ENCODE peak calls at places on chromosomes 6 and 20, in six cellular contexts. One of them, this sample, is unnamed.

GRCh38 chr20:37886851-37887297 is 16.1 kb upstream of the VSTM2L start:
- DNase-seq in mesenchymal stem cell: no peak
- DNase-seq in H9: no peak
- DNase-seq in IMR-90: no peak
- DNase-seq in neuronal stem cell: no peak
- DNase-seq in H1: no peak
- DNase-seq in this sample: no peak

GRCh38 chr6:129792049-129792448 is 69.1 kb downstream of the TMEM244 start:
- DNase-seq in H1: no peak
- DNase-seq in IMR-90: no peak
- DNase-seq in neuronal stem cell: no peak
- DNase-seq in mesenchymal stem cell: no peak
- DNase-seq in H9: no peak
- DNase-seq in this sample: no peak

GRCh38 chr6:163579111-163579879 is 164.8 kb downstream of the QKI start:
- DNase-seq in IMR-90: no peak
- DNase-seq in H9: no peak
- DNase-seq in mesenchymal stem cell: no peak
- DNase-seq in neuronal stem cell: no peak
- DNase-seq in H1: no peak
- DNase-seq in this sample: peak

GRCh38 chr6:96286503-96286902 is 235.1 kb upstream of the UFL1 start:
- DNase-seq in neuronal stem cell: no peak
- DNase-seq in IMR-90: no peak
- DNase-seq in mesenchymal stem cell: no peak
- DNase-seq in H9: no peak
- DNase-seq in H1: no peak
- DNase-seq in this sample: no peak

GRCh38 chr6:118678866-118679265 is 27.5 kb upstream of the CEP85L start:
- DNase-seq in IMR-90: peak
- DNase-seq in H9: no peak
- DNase-seq in H1: no peak
- DNase-seq in mesenchymal stem cell: no peak
- DNase-seq in neuronal stem cell: no peak
- DNase-seq in this sample: no peak

GRCh38 chr6:101114703-101115102 is 233.6 kb upstream of the ASCC3 start:
- DNase-seq in H9: no peak
- DNase-seq in IMR-90: peak
- DNase-seq in mesenchymal stem cell: peak
- DNase-seq in neuronal stem cell: peak
- DNase-seq in H1: no peak
- DNase-seq in this sample: peak

GRCh38 chr6:52590634-52590985 is 13.8 kb upstream of the TRAM2 start:
- DNase-seq in mesenchymal stem cell: peak
- DNase-seq in IMR-90: peak
- DNase-seq in H1: no peak
- DNase-seq in neuronal stem cell: no peak
- DNase-seq in H9: no peak
- DNase-seq in this sample: peak

GRCh38 chr6:167568407-167569024 is 243.6 kb downstream of the TTLL2 start:
- DNase-seq in H1: no peak
- DNase-seq in IMR-90: no peak
- DNase-seq in mesenchymal stem cell: no peak
- DNase-seq in H9: no peak
- DNase-seq in neuronal stem cell: no peak
- DNase-seq in this sample: no peak

GRCh38 chr6:83867527-83868161 is 8.2 kb downstream of the CYB5R4 start:
- DNase-seq in IMR-90: peak
- DNase-seq in H1: no peak
- DNase-seq in neuronal stem cell: peak
- DNase-seq in mesenchymal stem cell: peak
- DNase-seq in H9: no peak
- DNase-seq in this sample: peak

GRCh38 chr20:8133816-8134451 is 1.9 kb downstream of the PLCB1 start:
- DNase-seq in IMR-90: no peak
- DNase-seq in mesenchymal stem cell: no peak
- DNase-seq in H9: no peak
- DNase-seq in neuronal stem cell: no peak
- DNase-seq in H1: no peak
- DNase-seq in this sample: no peak

GRCh38 chr6:124947821-124948451 is 14.3 kb upstream of the RNF217 start:
- DNase-seq in IMR-90: peak
- DNase-seq in mesenchymal stem cell: no peak
- DNase-seq in H1: no peak
- DNase-seq in H9: no peak
- DNase-seq in neuronal stem cell: no peak
- DNase-seq in this sample: no peak

GRCh38 chr20:61933951-61934715 is 131.5 kb downstream of the TAF4 start:
- DNase-seq in neuronal stem cell: no peak
- DNase-seq in IMR-90: no peak
- DNase-seq in H9: no peak
- DNase-seq in mesenchymal stem cell: no peak
- DNase-seq in H1: peak
- DNase-seq in this sample: no peak

GRCh38 chr20:45290677-45291355 is 15.8 kb upstream of the RBPJL start:
- DNase-seq in mesenchymal stem cell: peak
- DNase-seq in H1: peak
- DNase-seq in H9: peak
- DNase-seq in neuronal stem cell: peak
- DNase-seq in IMR-90: peak
- DNase-seq in this sample: peak

GRCh38 chr6:88492824-88493223 is 326.7 kb upstream of the CNR1 start:
- DNase-seq in IMR-90: peak
- DNase-seq in H9: no peak
- DNase-seq in H1: no peak
- DNase-seq in neuronal stem cell: no peak
- DNase-seq in mesenchymal stem cell: peak
- DNase-seq in this sample: no peak

GRCh38 chr6:145963216-145964068 is 716 bp downstream of the SHPRH start:
- DNase-seq in neuronal stem cell: peak
- DNase-seq in H1: peak
- DNase-seq in H9: no peak
- DNase-seq in mesenchymal stem cell: peak
- DNase-seq in IMR-90: peak
- DNase-seq in this sample: peak

GRCh38 chr6:63739094-63739687 is 103.6 kb downstream of the PHF3 start:
- DNase-seq in IMR-90: no peak
- DNase-seq in mesenchymal stem cell: no peak
- DNase-seq in H9: no peak
- DNase-seq in neuronal stem cell: no peak
- DNase-seq in H1: no peak
- DNase-seq in this sample: no peak

GRCh38 chr6:135784493-135784892 is 67.0 kb upstream of the PDE7B start:
- DNase-seq in H1: no peak
- DNase-seq in mesenchymal stem cell: no peak
- DNase-seq in IMR-90: no peak
- DNase-seq in H9: no peak
- DNase-seq in neuronal stem cell: no peak
- DNase-seq in this sample: no peak

GRCh38 chr6:36590237-36590636 is 3.9 kb upstream of the SRSF3 start:
- DNase-seq in mesenchymal stem cell: peak
- DNase-seq in IMR-90: peak
- DNase-seq in neuronal stem cell: no peak
- DNase-seq in H9: no peak
- DNase-seq in H1: no peak
- DNase-seq in this sample: peak

GRCh38 chr6:142155895-142156757 is 9.1 kb downstream of the VTA1 start:
- DNase-seq in mesenchymal stem cell: peak
- DNase-seq in IMR-90: peak
- DNase-seq in H1: peak
- DNase-seq in neuronal stem cell: no peak
- DNase-seq in H9: peak
- DNase-seq in this sample: no peak

GRCh38 chr6:75528423-75528822 is 34.8 kb upstream of the FILIP1 start:
- DNase-seq in H1: no peak
- DNase-seq in IMR-90: peak
- DNase-seq in neuronal stem cell: no peak
- DNase-seq in H9: no peak
- DNase-seq in mesenchymal stem cell: peak
- DNase-seq in this sample: no peak

GRCh38 chr6:138227316-138227781 is 9.1 kb upstream of the PBOV1 start:
- DNase-seq in IMR-90: no peak
- DNase-seq in neuronal stem cell: no peak
- DNase-seq in H9: no peak
- DNase-seq in H1: no peak
- DNase-seq in mesenchymal stem cell: no peak
- DNase-seq in this sample: no peak

GRCh38 chr6:31541658-31542521 is at the start of gene DDX39B:
- DNase-seq in H9: peak
- DNase-seq in mesenchymal stem cell: peak
- DNase-seq in neuronal stem cell: peak
- DNase-seq in IMR-90: peak
- DNase-seq in H1: peak
- DNase-seq in this sample: peak

GRCh38 chr6:52994031-52994788 is 874 bp downstream of the GSTA4 start:
- DNase-seq in mesenchymal stem cell: peak
- DNase-seq in H1: no peak
- DNase-seq in neuronal stem cell: peak
- DNase-seq in IMR-90: peak
- DNase-seq in H9: no peak
- DNase-seq in this sample: peak

GRCh38 chr6:126039284-126039683 is 52.9 kb downstream of the TRMT11 start:
- DNase-seq in neuronal stem cell: no peak
- DNase-seq in mesenchymal stem cell: peak
- DNase-seq in H1: no peak
- DNase-seq in H9: no peak
- DNase-seq in IMR-90: peak
- DNase-seq in this sample: no peak

GRCh38 chr6:142321451-142321850 is 19.6 kb downstream of the ADGRG6 start:
- DNase-seq in neuronal stem cell: no peak
- DNase-seq in IMR-90: no peak
- DNase-seq in H9: no peak
- DNase-seq in H1: no peak
- DNase-seq in mesenchymal stem cell: no peak
- DNase-seq in this sample: no peak

DNA sequence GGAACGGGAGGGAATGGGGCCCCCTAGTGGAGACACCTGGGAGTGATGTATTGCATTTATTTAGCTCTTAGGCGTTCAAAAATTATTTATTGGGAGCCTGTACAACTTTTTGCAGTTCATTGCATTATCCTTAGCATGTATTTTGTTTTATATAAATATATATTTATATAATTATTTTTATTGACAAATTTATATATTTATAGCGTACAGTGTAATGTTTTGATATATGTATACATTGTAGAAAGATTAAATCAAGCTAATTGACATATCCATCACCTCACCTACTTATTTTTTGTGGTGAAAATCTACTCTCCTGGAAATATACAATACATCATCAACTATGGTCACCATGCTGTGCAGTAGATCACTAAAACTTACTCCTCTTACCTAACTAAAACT is 975 bp downstream of the SIRT5 start:
- DNase-seq in neuronal stem cell: no peak
- DNase-seq in H9: no peak
- DNase-seq in IMR-90: no peak
- DNase-seq in H1: no peak
- DNase-seq in mesenchymal stem cell: no peak
- DNase-seq in this sample: no peak
- H3K9ac ChIP-seq in neuronal stem cell: no peak
- H3K9ac ChIP-seq in H9: no peak
- H3K9ac ChIP-seq in IMR-90: no peak
- H3K9ac ChIP-seq in H1: no peak
- H3K9ac ChIP-seq in mesenchymal stem cell: peak
- H3K9ac ChIP-seq in this sample: no peak

GRCh38 chr20:54067606-54068174 is 2.7 kb downstream of the BCAS1 start:
- DNase-seq in H1: peak
- DNase-seq in IMR-90: no peak
- DNase-seq in mesenchymal stem cell: no peak
- DNase-seq in neuronal stem cell: no peak
- DNase-seq in H9: peak
- DNase-seq in this sample: peak
- H3K14ac ChIP-seq in H1: no peak
- H3K14ac ChIP-seq in IMR-90: no peak
- H3K14ac ChIP-seq in mesenchymal stem cell: no peak
- H3K14ac ChIP-seq in neuronal stem cell: no peak
- H3K14ac ChIP-seq in H9: no peak
- H3K14ac ChIP-seq in this sample: no peak

GRCh38 chr20:59043698-59044097 is 1.1 kb upstream of the PRELID3B start:
- DNase-seq in IMR-90: no peak
- DNase-seq in neuronal stem cell: no peak
- DNase-seq in H9: no peak
- DNase-seq in H1: no peak
- DNase-seq in mesenchymal stem cell: no peak
- DNase-seq in this sample: peak

GRCh38 chr20:59044295-59044694 is 1.7 kb upstream of the PRELID3B start:
- DNase-seq in mesenchymal stem cell: no peak
- DNase-seq in H9: no peak
- DNase-seq in IMR-90: no peak
- DNase-seq in neuronal stem cell: no peak
- DNase-seq in H1: no peak
- DNase-seq in this sample: no peak

GRCh38 chr20:59042796-59043621 is 423 bp upstream of the PRELID3B start:
- DNase-seq in neuronal stem cell: peak
- DNase-seq in mesenchymal stem cell: peak
- DNase-seq in H9: peak
- DNase-seq in IMR-90: peak
- DNase-seq in H1: peak
- DNase-seq in this sample: peak

GRCh38 chr20:59040682-59041081 is 1.9 kb downstream of the PRELID3B start:
- DNase-seq in H9: no peak
- DNase-seq in H1: no peak
- DNase-seq in neuronal stem cell: no peak
- DNase-seq in IMR-90: no peak
- DNase-seq in mesenchymal stem cell: no peak
- DNase-seq in this sample: no peak

GRCh38 chr20:59042151-59042795 is at the start of gene PRELID3B:
- DNase-seq in IMR-90: no peak
- DNase-seq in H9: no peak
- DNase-seq in mesenchymal stem cell: peak
- DNase-seq in H1: no peak
- DNase-seq in neuronal stem cell: no peak
- DNase-seq in this sample: peak
- H3K4me2 ChIP-seq in IMR-90: peak
- H3K4me2 ChIP-seq in H9: peak
- H3K4me2 ChIP-seq in mesenchymal stem cell: peak
- H3K4me2 ChIP-seq in H1: peak
- H3K4me2 ChIP-seq in neuronal stem cell: peak
- H3K4me2 ChIP-seq in this sample: peak

DNA sequence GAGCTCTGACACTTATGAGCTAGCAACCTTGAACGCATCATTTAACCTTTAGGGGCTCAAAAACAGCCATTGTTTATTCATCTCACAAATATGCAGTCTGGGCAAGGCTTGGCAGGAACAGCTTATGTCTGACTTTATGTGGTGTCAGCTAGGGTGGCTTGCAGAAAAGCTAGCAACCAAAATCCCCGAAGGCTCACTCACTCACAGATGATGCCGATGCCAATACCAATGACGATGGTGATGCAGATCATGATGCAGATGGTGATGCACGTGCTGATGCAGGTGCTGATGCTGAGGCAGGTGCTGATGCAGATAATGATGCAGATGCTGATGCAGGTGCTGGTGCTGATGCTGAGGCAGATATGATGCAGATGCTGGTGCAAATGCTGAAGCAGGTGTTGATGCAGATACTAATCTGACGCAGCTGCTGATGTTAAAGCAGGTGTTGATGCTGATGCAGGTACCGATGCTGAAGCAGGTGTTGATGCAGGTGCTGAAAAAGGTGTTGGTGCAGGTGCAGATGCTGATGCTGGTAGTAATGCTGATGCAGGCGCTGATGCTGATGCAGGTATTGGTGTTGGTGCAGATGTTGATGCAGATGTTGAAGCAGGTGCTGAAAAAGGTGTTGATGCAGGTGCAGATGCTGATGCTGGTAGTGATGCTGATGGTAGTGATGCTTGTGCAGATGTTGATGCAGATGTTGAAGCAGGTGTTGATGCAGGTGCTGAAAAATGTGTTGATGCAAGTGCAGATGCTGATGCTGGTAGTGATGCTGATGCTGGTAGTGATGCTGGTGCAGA is 195.6 kb downstream of the NFATC2 start:
- DNase-seq in mesenchymal stem cell: peak
- DNase-seq in IMR-90: peak
- DNase-seq in H9: no peak
- DNase-seq in neuronal stem cell: no peak
- DNase-seq in H1: no peak
- DNase-seq in this sample: peak
- H3K9ac ChIP-seq in mesenchymal stem cell: no peak
- H3K9ac ChIP-seq in IMR-90: no peak
- H3K9ac ChIP-seq in H9: no peak
- H3K9ac ChIP-seq in neuronal stem cell: no peak
- H3K9ac ChIP-seq in H1: no peak
- H3K9ac ChIP-seq in this sample: no peak